ENCODE peak calls at places on chromosomes 6 and 20, in ten cellular contexts. O, S, I, Y, X, B, P, Z, W and R are unnamed samples.
A peak's percentile ranks its signal among the peaks of the same experiment; 100 is the strongest.

GRCh38 chr6:168196881-168197635 is 118.0 kb upstream of the FRMD1 start:
- DNase-seq in Y (peak; percentile 8), O (no peak), W (no peak), P (peak; percentile 10), I (no peak), B (no peak), S (no peak), Z (no peak), X (no peak), R (no peak)

GRCh38 chr20:56827763-56828162 is 198.7 kb downstream of the TFAP2C start:
- DNase-seq in B (no peak), W (no peak), P (no peak), Z (no peak), S (no peak), Y (no peak), X (no peak), I (no peak), O (no peak), R (no peak)

GRCh38 chr6:89357390-89357789 is 4.9 kb upstream of the UBE2J1 start:
- DNase-seq in B (no peak), P (no peak), W (no peak), Y (no peak), X (no peak), O (no peak), Z (no peak), I (no peak), S (no peak), R (no peak)

GRCh38 chr6:149484733-149485700 is at the start of gene ZC3H12D:
- DNase-seq in Y (no peak), W (no peak), B (no peak), Z (peak; percentile 53), S (peak; percentile 90), O (no peak), P (peak; percentile 51), X (peak; percentile 86), I (peak; percentile 84), R (no peak)

GRCh38 chr6:158322724-158323560 is 10.7 kb downstream of the TULP4 start:
- DNase-seq in I (no peak), O (peak; percentile 89), B (no peak), W (peak; percentile 70), S (no peak), X (peak; percentile 76), Z (peak; percentile 25), Y (no peak), P (no peak), R (peak; percentile 91)

GRCh38 chr6:107153061-107153460 is 37.7 kb upstream of the BEND3 start:
- DNase-seq in X (peak; percentile 83), S (no peak), Z (no peak), P (no peak), W (no peak), I (no peak), Y (no peak), B (no peak), O (no peak), R (no peak)

GRCh38 chr6:19691465-19692167 is 145.6 kb upstream of the ID4 start:
- DNase-seq in B (no peak), S (no peak), P (peak; percentile 24), X (peak; percentile 7), Y (no peak), I (no peak), O (no peak), W (no peak), Z (no peak), R (no peak)

GRCh38 chr6:11009353-11009752 is 34.8 kb downstream of the ELOVL2 start:
- DNase-seq in P (no peak), B (no peak), Y (no peak), O (peak; percentile 8), X (peak; percentile 6), S (no peak), Z (peak; percentile 28), I (no peak), W (no peak), R (peak; percentile 66)

GRCh38 chr20:35271073-35271882 is 6.6 kb downstream of the MMP24OS start:
- DNase-seq in P (no peak), Y (no peak), S (no peak), W (no peak), O (no peak), B (no peak), I (no peak), X (no peak), Z (no peak), R (peak; percentile 25)

GRCh38 chr6:113909224-113909856 is 52.2 kb downstream of the MARCKS start:
- DNase-seq in B (no peak), X (peak; percentile 80), Y (no peak), O (peak; percentile 11), S (no peak), W (no peak), Z (peak; percentile 47), P (no peak), I (no peak), R (peak; percentile 57)

GRCh38 chr6:636488-636887 is 20.4 kb downstream of the HUS1B start:
- DNase-seq in I (no peak), Z (no peak), W (no peak), Y (no peak), S (no peak), P (no peak), O (no peak), X (no peak), B (no peak), R (peak; percentile 27)

GRCh38 chr6:156777866-156778614 is 862 bp downstream of the ARID1B start:
- DNase-seq in O (peak; percentile 59), P (peak; percentile 37), B (no peak), S (peak; percentile 75), X (peak; percentile 55), Z (peak; percentile 61), W (no peak), I (peak; percentile 79), Y (peak; percentile 33), R (peak; percentile 59)

GRCh38 chr6:11260249-11261038 is 28.0 kb upstream of the NEDD9 start:
- DNase-seq in I (no peak), W (no peak), O (no peak), Z (no peak), P (no peak), X (no peak), Y (no peak), B (no peak), S (no peak), R (no peak)

GRCh38 chr6:160428069-160428430 is 79.9 kb downstream of the SLC22A3 start:
- DNase-seq in Z (no peak), O (no peak), S (no peak), W (no peak), P (peak; percentile 49), B (peak; percentile 70), Y (no peak), I (peak; percentile 72), X (peak; percentile 67), R (no peak)

GRCh38 chr20:45611054-45611453 is 18.5 kb upstream of the WFDC10A start:
- DNase-seq in X (peak; percentile 77), Z (no peak), O (peak; percentile 97), B (no peak), S (no peak), W (peak; percentile 26), I (no peak), P (no peak), Y (no peak), R (peak; percentile 86)

GRCh38 chr6:21597706-21598273 is 4.2 kb downstream of the SOX4 start:
- DNase-seq in Y (no peak), I (no peak), W (no peak), S (no peak), B (no peak), X (peak; percentile 52), O (peak; percentile 35), Z (no peak), P (no peak), R (peak; percentile 18)

GRCh38 chr6:38906582-38906981 is 142.0 kb upstream of the GLP1R start:
- DNase-seq in Z (no peak), W (no peak), Y (no peak), X (no peak), B (no peak), P (no peak), I (no peak), O (no peak), S (no peak), R (no peak)

GRCh38 chr6:127864701-127865100 is 36.2 kb downstream of the THEMIS start:
- DNase-seq in Z (no peak), I (no peak), Y (no peak), W (no peak), P (no peak), X (no peak), B (no peak), S (no peak), O (no peak), R (no peak)

GRCh38 chr6:138520463-138520862 is 21.2 kb upstream of the NHSL1 start:
- DNase-seq in X (peak; percentile 52), Z (no peak), O (no peak), B (no peak), I (no peak), Y (no peak), P (no peak), W (no peak), S (no peak), R (peak; percentile 37)
- TF ChIP-seq CTCF in X (peak; percentile 40), Z (peak; percentile 26), O (peak; percentile 32), B (no peak), I (peak; percentile 28), Y (peak; percentile 36), P (peak; percentile 29), W (peak; percentile 34), S (peak; percentile 39), R (peak; percentile 33)

DNA sequence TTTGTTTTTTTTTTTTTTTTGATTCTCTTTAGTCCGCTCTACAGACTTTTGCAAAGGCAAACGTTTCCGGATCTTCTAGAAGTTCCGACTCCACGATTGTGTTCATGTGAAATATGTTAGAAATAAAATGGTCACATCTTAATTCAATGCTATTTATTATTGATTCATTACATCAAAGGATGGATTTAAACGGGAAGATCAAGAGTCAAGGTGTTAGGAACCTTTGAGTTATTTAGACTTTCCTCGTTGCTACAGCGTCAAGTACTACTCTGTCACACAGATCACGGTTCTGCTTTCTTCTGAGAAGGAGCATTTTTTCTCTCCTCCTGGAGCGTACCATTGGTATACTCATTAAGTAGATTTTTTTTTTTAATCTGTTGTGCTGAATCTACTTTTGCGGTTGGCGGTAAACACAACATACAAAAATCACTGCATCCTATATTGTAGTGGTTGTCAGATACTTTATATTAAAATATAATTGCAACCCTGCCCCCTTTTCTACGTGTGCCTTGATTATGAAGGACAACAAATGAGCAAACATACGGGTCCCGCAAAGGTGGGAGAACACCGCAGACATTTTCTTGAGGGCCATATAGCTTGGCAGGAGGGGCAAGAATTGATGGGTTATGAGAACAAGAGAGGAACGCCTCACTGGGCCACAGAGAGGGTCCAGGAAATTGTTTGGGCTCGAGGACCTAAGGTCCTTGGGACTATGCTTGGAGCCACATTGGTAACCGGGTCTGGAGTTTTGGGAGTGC is 17.5 kb downstream of the HMGN4 start:
- DNase-seq in X (peak; percentile 56), Y (no peak), B (no peak), P (no peak), Z (peak; percentile 69), O (peak; percentile 15), S (no peak), W (no peak), I (no peak), R (peak; percentile 25)
- H3K4me3 ChIP-seq in X (peak overlapping the region; percentile 51), Y (peak overlapping the region; percentile 75), B (peak overlapping the region; percentile 44), P (no peak overlapping the region), Z (peak overlapping the region; percentile 48), O (no peak overlapping the region), S (no peak overlapping the region), W (no peak overlapping the region), I (peak overlapping the region; percentile 67), R (peak overlapping the region; percentile 76)

GRCh38 chr6:98054453-98054852 is 771.4 kb upstream of the MMS22L start:
- DNase-seq in P (no peak), Z (no peak), X (peak; percentile 8), S (no peak), B (no peak), O (peak; percentile 6), Y (no peak), W (no peak), I (no peak), R (peak; percentile 32)
- TF ChIP-seq CTCF in P (no peak), Z (no peak), X (peak; percentile 19), S (no peak), B (peak; percentile 11), O (peak; percentile 35), Y (peak; percentile 33), W (peak; percentile 32), I (no peak), R (peak; percentile 44)

GRCh38 chr20:4082406-4083102 is 67.2 kb upstream of the RNF24 start:
- DNase-seq in W (no peak), I (peak; percentile 69), P (no peak), S (peak; percentile 47), Z (no peak), Y (no peak), O (peak; percentile 79), B (no peak), X (peak; percentile 83), R (no peak)
- H3K4me3 ChIP-seq in W (no peak overlapping the region), I (no peak overlapping the region), P (no peak overlapping the region), S (no peak overlapping the region), Z (no peak overlapping the region), Y (no peak overlapping the region), O (no peak overlapping the region), B (no peak overlapping the region), X (peak overlapping the region; percentile 21), R (no peak overlapping the region)